ENCODE peak calls at places on chromosomes 7 and 10, in five cellular contexts. B, P, U, S and T are unnamed samples.
A peak's percentile ranks its signal among the peaks of the same experiment; 100 is the strongest.

GRCh38 chr7:78605131-78605530 is 806.6 kb downstream of the PHTF2 start:
- DNase-seq in B (peak; percentile 10), P (no peak), U (no peak), S (no peak), T (no peak)

GRCh38 chr7:100865971-100866720 is 1.0 kb upstream of the TRIP6 start:
- DNase-seq in B (no peak), P (peak; percentile 64), U (no peak), S (peak; percentile 58), T (no peak)

GRCh38 chr7:30473903-30474302 is 4.7 kb downstream of the NOD1 start:
- DNase-seq in B (no peak), P (no peak), U (no peak), S (no peak), T (no peak)

GRCh38 chr10:122847782-122848604 is 2.3 kb upstream of the CUZD1 start:
- DNase-seq in B (no peak), P (no peak), U (no peak), S (no peak), T (no peak)

GRCh38 chr7:32323687-32324086 is 166.5 kb downstream of the LSM5 start:
- DNase-seq in B (no peak), P (no peak), U (no peak), S (no peak), T (no peak)

GRCh38 chr10:79245539-79246208 is 101.6 kb upstream of the PPIF start:
- DNase-seq in B (no peak), P (no peak), U (no peak), S (no peak), T (no peak)

GRCh38 chr10:48670978-48671913 is 13.4 kb upstream of the WDFY4 start:
- DNase-seq in B (no peak), P (no peak), U (no peak), S (no peak), T (no peak)

GRCh38 chr7:96547371-96547811 is 162.3 kb downstream of the SEM1 start:
- DNase-seq in B (no peak), P (no peak), U (no peak), S (no peak), T (no peak)

GRCh38 chr10:96878071-96878470 is 46.0 kb downstream of the LCOR start:
- DNase-seq in B (no peak), P (no peak), U (no peak), S (no peak), T (no peak)